ENCODE peak calls at places on chromosomes 4 and X, in five cellular contexts. M is AG09319, Z is left ventricle myocardium inferior, Y is GM03348, V is amygdala. Q is an unnamed sample.

GRCh38 chrX:153032397-153033118 is 23.7 kb upstream of the PNMA3 start:
- DNase-seq in Y (peak; percentile 81), V (peak; percentile 62), Z (peak; percentile 74), M (no peak), Q (peak; percentile 72)

GRCh38 chr4:69321153-69321729 is 41.0 kb downstream of the UGT2B28 start:
- DNase-seq in V (no peak), Z (no peak), Y (no peak), M (no peak), Q (no peak)

GRCh38 chr4:108920688-108921087 is 157.8 kb upstream of the ETNPPL start:
- DNase-seq in M (no peak), Z (no peak), V (no peak), Y (no peak), Q (no peak)

GRCh38 chr4:147479817-147480216 is 1.1 kb upstream of the EDNRA start:
- DNase-seq in V (no peak), Z (peak; percentile 28), Y (peak; percentile 45), M (no peak), Q (peak; percentile 25)

GRCh38 chr4:188270273-188271069 is 131.2 kb downstream of the TRIML1 start:
- DNase-seq in Z (no peak), Y (no peak), M (no peak), V (no peak), Q (no peak)

GRCh38 chr4:176002007-176002623 is 63.5 kb upstream of the WDR17 start:
- DNase-seq in Z (no peak), Y (peak; percentile 48), M (no peak), V (peak; percentile 3), Q (no peak)

GRCh38 chrX:149248073-149248625 is 257.0 kb downstream of the IDS start:
- DNase-seq in V (no peak), M (no peak), Z (no peak), Y (no peak), Q (no peak)

GRCh38 chr4:7067147-7067522 is 729 bp downstream of the GRPEL1 start:
- DNase-seq in Y (no peak), V (no peak), M (no peak), Z (no peak), Q (peak; percentile 91)

GRCh38 chr4:169791527-169792156 is 33.9 kb upstream of the HPF1 start:
- DNase-seq in M (peak; percentile 16), Z (no peak), Y (peak; percentile 78), V (peak; percentile 61), Q (peak; percentile 53)

GRCh38 chrX:53659039-53659438 is 27.5 kb downstream of the HUWE1 start:
- DNase-seq in M (no peak), Y (no peak), Z (no peak), V (no peak), Q (no peak)

GRCh38 chr4:4818440-4819212 is 40.8 kb upstream of the MSX1 start:
- DNase-seq in M (no peak), Y (no peak), V (no peak), Z (no peak), Q (no peak)

GRCh38 chr4:40525811-40526598 is 103.7 kb downstream of the RBM47 start:
- DNase-seq in Z (no peak), Y (peak; percentile 81), V (no peak), M (peak; percentile 75), Q (peak; percentile 74)

GRCh38 chr4:5919571-5919970 is 26.7 kb upstream of the CRMP1 start:
- DNase-seq in M (no peak), Z (no peak), V (no peak), Y (no peak), Q (no peak)

GRCh38 chr4:40586729-40587128 is 42.9 kb downstream of the RBM47 start:
- DNase-seq in Z (no peak), V (no peak), Y (no peak), M (no peak), Q (peak; percentile 76)

GRCh38 chrX:13891367-13892146 is 74.7 kb upstream of the GPM6B start:
- DNase-seq in M (no peak), Z (no peak), Y (no peak), V (peak; percentile 19), Q (no peak)

GRCh38 chr4:82680834-82681233 is 117.8 kb downstream of the SCD5 start:
- DNase-seq in M (peak; percentile 5), V (no peak), Z (no peak), Y (no peak), Q (no peak)

GRCh38 chr4:23366207-23366906 is 523.5 kb downstream of the PPARGC1A start:
- DNase-seq in Z (no peak), V (no peak), M (no peak), Y (no peak), Q (no peak)

GRCh38 chr4:8775751-8776355 is 95.8 kb downstream of the HMX1 start:
- DNase-seq in M (no peak), V (no peak), Z (no peak), Y (no peak), Q (no peak)

GRCh38 chrX:122363112-122363511 is 821.0 kb upstream of the GRIA3 start:
- DNase-seq in Z (no peak), Y (no peak), M (no peak), V (no peak), Q (no peak)

GRCh38 chr4:128060130-128060619 is 937 bp upstream of the LARP1B start:
- DNase-seq in Y (peak; percentile 27), M (no peak), V (no peak), Z (no peak), Q (no peak)

GRCh38 chr4:31114821-31115220 is 394.7 kb downstream of the PCDH7 start:
- DNase-seq in V (no peak), Y (no peak), M (no peak), Z (no peak), Q (no peak)

Q was measured in adrenal gland.